ENCODE peak calls at places on chromosomes 1 and 21, in four cellular contexts. J is activated T-cell treated with anti-CD3 and anti-CD28 coated beads, Interleukin-2, amount 50 U/mL, for 48 hours; M is SHP77; Z is activated CD8-positive, alpha-beta memory T cell treated with anti-CD3 and anti-CD28 coated beads, Interleukin-2, amount 50 U/mL, for 48 hours. Y is an unnamed sample.

GRCh38 chr1:113429461-113430153 is 39.3 kb downstream of the MAGI3 start:
- DNase-seq in J (no peak), M (no peak), Z (no peak), Y (peak; percentile 29)

GRCh38 chr1:107529511-107530149 is 388.8 kb downstream of the NTNG1 start:
- DNase-seq in J (no peak), M (peak; percentile 68), Z (no peak), Y (peak; percentile 46)

GRCh38 chr1:53069663-53070327 is 7.8 kb downstream of the PODN start:
- DNase-seq in J (peak; percentile 11), M (no peak), Z (peak; percentile 34), Y (no peak)

GRCh38 chr1:94514095-94514727 is 27.3 kb downstream of the F3 start:
- DNase-seq in J (no peak), M (peak; percentile 39), Z (no peak), Y (peak; percentile 7)

GRCh38 chr1:111538343-111539035 is 35.1 kb upstream of the ADORA3 start:
- DNase-seq in J (no peak), M (no peak), Z (no peak), Y (no peak)

GRCh38 chr1:205587576-205587975 is 44.2 kb downstream of the ELK4 start:
- DNase-seq in J (no peak), M (no peak), Z (peak; percentile 42), Y (no peak)

GRCh38 chr1:156524481-156524869 is 23.9 kb upstream of the MEF2D start:
- DNase-seq in J (no peak), M (no peak), Z (no peak), Y (no peak)

GRCh38 chr1:21651214-21652042 is 17.7 kb downstream of the RAP1GAP start:
- DNase-seq in J (no peak), M (no peak), Z (no peak), Y (no peak)

GRCh38 chr1:174258148-174258550 is 98.8 kb downstream of the RABGAP1L start:
- DNase-seq in J (peak; percentile 43), M (peak; percentile 70), Z (no peak), Y (peak; percentile 56)

GRCh38 chr1:109304221-109304915 is 2.4 kb downstream of the MYBPHL start:
- DNase-seq in J (no peak), M (no peak), Z (no peak), Y (no peak)

GRCh38 chr1:208141793-208142192 is 102.4 kb downstream of the PLXNA2 start:
- DNase-seq in J (no peak), M (no peak), Z (no peak), Y (no peak)

GRCh38 chr21:45541221-45542039 is 810 bp downstream of the SLC19A1 start:
- DNase-seq in J (peak; percentile 82), M (no peak), Z (peak; percentile 89), Y (peak; percentile 52)

GRCh38 chr1:85027242-85027983 is 20.9 kb downstream of the MCOLN3 start:
- DNase-seq in J (peak; percentile 26), M (no peak), Z (no peak), Y (no peak)

GRCh38 chr21:45386728-45387371 is 18.1 kb upstream of the COL18A1 start:
- DNase-seq in J (no peak), M (no peak), Z (no peak), Y (peak; percentile 45)

GRCh38 chr1:77533660-77534295 is 148.7 kb downstream of the ZZZ3 start:
- DNase-seq in J (peak; percentile 57), M (peak; percentile 43), Z (peak; percentile 69), Y (peak; percentile 29)

GRCh38 chr1:67947114-67947513 is 103.3 kb downstream of the DIRAS3 start:
- DNase-seq in J (no peak), M (no peak), Z (no peak), Y (no peak)

GRCh38 chr1:222629921-222630535 is 12.1 kb downstream of the MIA3 start:
- DNase-seq in J (no peak), M (no peak), Z (no peak), Y (no peak)

GRCh38 chr1:230270185-230270939 is 155.8 kb downstream of the PGBD5 start:
- DNase-seq in J (peak; percentile 50), M (peak; percentile 80), Z (no peak), Y (no peak)

GRCh38 chr1:207808911-207809555 is 57.2 kb downstream of the CD46 start:
- DNase-seq in J (no peak), M (no peak), Z (no peak), Y (no peak)

GRCh38 chr1:117719004-117719403 is 113.2 kb downstream of the TENT5C start:
- DNase-seq in J (no peak), M (no peak), Z (no peak), Y (no peak)

GRCh38 chr1:212035835-212036605 is 472 bp downstream of the DTL start:
- DNase-seq in J (no peak), M (no peak), Z (no peak), Y (no peak)

GRCh38 chr1:160768295-160768657 is 27.7 kb upstream of the LY9 start:
- DNase-seq in J (peak; percentile 86), M (peak; percentile 2), Z (peak; percentile 81), Y (peak; percentile 53)

GRCh38 chr1:203306089-203306969 is 1.0 kb downstream of the BTG2 start:
- DNase-seq in J (no peak), M (peak; percentile 65), Z (no peak), Y (peak; percentile 72)

GRCh38 chr1:201493757-201494617 is 12.9 kb downstream of the CSRP1 start:
- DNase-seq in J (no peak), M (no peak), Z (no peak), Y (no peak)

GRCh38 chr1:183633676-183634343 is 1.8 kb downstream of the ARPC5 start:
- DNase-seq in J (no peak), M (no peak), Z (no peak), Y (peak; percentile 61)

Y was measured in A549.